ENCODE peak calls at places on chromosomes 3 and 15, in five cellular contexts. B, F, E, C and V are unnamed samples. For H3K4me1, the result is how much of the 10 kb centered on the place peaks cover.

GRCh38 chr15:61639491-61639890 is 410.4 kb upstream of the RORA start:
- DNase-seq in B (no peak), F (no peak), E (no peak), C (no peak), V (no peak)

GRCh38 chr3:196996454-196997265 is 28.0 kb upstream of the PIGZ start:
- DNase-seq in B (no peak), F (no peak), E (no peak), C (no peak), V (no peak)

GRCh38 chr15:23646165-23647000 is 1.3 kb downstream of the MAGEL2 start:
- DNase-seq in B (no peak), F (no peak), E (no peak), C (no peak), V (no peak)

GRCh38 chr3:111277226-111277625 is 205.6 kb downstream of the NECTIN3 start:
- DNase-seq in B (no peak), F (no peak), E (no peak), C (no peak), V (no peak)

GRCh38 chr3:97121386-97121785 is 307.0 kb downstream of the EPHA6 start:
- DNase-seq in B (no peak), F (no peak), E (no peak), C (no peak), V (peak)

GRCh38 chr15:68704496-68705021 is 116.1 kb downstream of the ANP32A start:
- DNase-seq in B (peak), F (no peak), E (no peak), C (peak), V (peak)

GRCh38 chr3:32373844-32374243 is 17.8 kb upstream of the CMTM7 start:
- DNase-seq in B (no peak), F (no peak), E (no peak), C (no peak), V (peak)

GRCh38 chr3:15438988-15439387 is 11.6 kb downstream of the EAF1 start:
- DNase-seq in B (no peak), F (no peak), E (no peak), C (no peak), V (no peak)

GRCh38 chr15:76286231-76286879 is 24.9 kb downstream of the ETFA start:
- DNase-seq in B (no peak), F (no peak), E (no peak), C (no peak), V (no peak)

GRCh38 chr3:16546186-16547004 is 32.9 kb upstream of the RFTN1 start:
- DNase-seq in B (no peak), F (peak), E (no peak), C (peak), V (no peak)

GRCh38 chr15:69060744-69061143 is 46.2 kb downstream of the NOX5 start:
- DNase-seq in B (no peak), F (no peak), E (no peak), C (no peak), V (no peak)

GRCh38 chr3:160134454-160134853 is 90.8 kb upstream of the C3orf80 start:
- DNase-seq in B (no peak), F (no peak), E (peak), C (no peak), V (no peak)

GRCh38 chr15:43250785-43251184 is 15.9 kb downstream of the TGM5 start:
- DNase-seq in B (no peak), F (no peak), E (no peak), C (no peak), V (no peak)

GRCh38 chr3:14360123-14360881 is 42.1 kb upstream of the SLC6A6 start:
- DNase-seq in B (no peak), F (no peak), E (no peak), C (no peak), V (no peak)

GRCh38 chr3:136734382-136735070 is 17.7 kb downstream of the STAG1 start:
- DNase-seq in B (no peak), F (no peak), E (no peak), C (no peak), V (no peak)

GRCh38 chr3:160852856-160853255 is 96.8 kb downstream of the PPM1L start:
- DNase-seq in B (no peak), F (no peak), E (no peak), C (no peak), V (no peak)

GRCh38 chr3:186012137-186012536 is 74.3 kb upstream of the TRA2B start:
- DNase-seq in B (no peak), F (no peak), E (no peak), C (no peak), V (no peak)

GRCh38 chr3:42101048-42101447 is 9.9 kb downstream of the TRAK1 start:
- DNase-seq in B (no peak), F (peak), E (peak), C (peak), V (no peak)

GRCh38 chr15:50077655-50078054 is 41.4 kb downstream of the ATP8B4 start:
- DNase-seq in B (no peak), F (no peak), E (no peak), C (no peak), V (no peak)

GRCh38 chr3:176974303-176974702 is 223.0 kb downstream of the TBL1XR1 start:
- DNase-seq in B (no peak), F (no peak), E (peak), C (no peak), V (no peak)

GRCh38 chr3:60935709-60936108 is 315.5 kb downstream of the FHIT start:
- DNase-seq in B (no peak), F (no peak), E (no peak), C (no peak), V (no peak)

GRCh38 chr3:7682822-7683229 is 818.8 kb upstream of the LMCD1 start:
- DNase-seq in B (no peak), F (no peak), E (no peak), C (peak), V (no peak)

GRCh38 chr15:40501487-40501886 is 30.7 kb downstream of the CHST14 start:
- DNase-seq in B (no peak), F (no peak), E (peak), C (no peak), V (no peak)

GRCh38 chr3:98613616-98614015 is 20.2 kb upstream of the CPOX start:
- DNase-seq in B (no peak), F (no peak), E (no peak), C (no peak), V (no peak)

GRCh38 chr3:65597225-65597951 is 441.3 kb downstream of the MAGI1 start:
- DNase-seq in B (peak), F (peak), E (no peak), C (peak), V (peak)

GRCh38 chr3:77411990-77412389 is 372.1 kb downstream of the ROBO2 start:
- DNase-seq in B (no peak), F (no peak), E (no peak), C (no peak), V (peak)

GRCh38 chr3:119619094-119619493 is 21.4 kb downstream of the PLA1A start:
- DNase-seq in B (no peak), F (no peak), E (no peak), C (no peak), V (no peak)

GRCh38 chr3:142595581-142595950 is 627 bp upstream of the PLS1 start:
- DNase-seq in B (no peak), F (no peak), E (peak), C (no peak), V (no peak)

GRCh38 chr15:90956551-90957104 is 1.9 kb downstream of the RCCD1 start:
- DNase-seq in B (peak), F (peak), E (peak), C (peak), V (peak)

GRCh38 chr3:142997330-142997729 is 4.0 kb upstream of the U2SURP start:
- DNase-seq in B (no peak), F (no peak), E (no peak), C (no peak), V (no peak)

GRCh38 chr15:62782896-62783295 is 259.7 kb upstream of the TPM1 start:
- DNase-seq in B (no peak), F (no peak), E (no peak), C (no peak), V (no peak)
- H3K4me1 ChIP-seq in B (under half), F (half or more), E (under half), C (under half), V (under half)

DNA sequence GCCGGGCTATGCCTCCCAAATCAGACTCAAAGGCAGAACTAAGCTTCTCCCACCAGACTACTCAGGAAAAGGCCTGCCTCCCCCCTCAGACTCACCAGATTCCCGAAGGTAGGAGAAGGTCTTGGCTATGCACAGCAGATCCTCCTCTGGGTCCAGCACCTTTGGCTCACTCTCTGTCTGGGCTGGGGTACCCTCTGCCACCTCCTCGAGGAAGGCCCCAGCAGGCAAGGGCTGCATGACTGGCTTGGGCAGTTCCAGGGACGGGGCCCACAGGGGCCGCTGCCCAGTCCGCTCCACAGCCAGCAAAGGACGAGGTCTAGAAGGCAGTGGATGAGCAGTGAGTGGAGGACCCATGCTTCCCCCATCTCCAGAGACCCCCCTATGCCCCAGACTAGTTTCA is 3.3 kb downstream of the CISH start:
- DNase-seq in B (no peak), F (no peak), E (no peak), C (no peak), V (no peak)
- H3K4me1 ChIP-seq in B (half or more), F (half or more), E (under half), C (half or more), V (under half)

GRCh38 chr3:195542691-195543641 is at the start of gene PPP1R2:
- DNase-seq in B (peak), F (peak), E (peak), C (peak), V (peak)

GRCh38 chr3:195544634-195545033 is 1.5 kb upstream of the PPP1R2 start:
- DNase-seq in B (no peak), F (peak), E (no peak), C (peak), V (peak)

GRCh38 chr3:195546130-195546560 is 3.0 kb upstream of the PPP1R2 start:
- DNase-seq in B (peak), F (no peak), E (peak), C (no peak), V (no peak)

GRCh38 chr3:195542261-195542660 is 864 bp downstream of the PPP1R2 start:
- DNase-seq in B (no peak), F (no peak), E (no peak), C (no peak), V (no peak)

GRCh38 chr3:195543642-195544536 is 764 bp upstream of the PPP1R2 start:
- DNase-seq in B (peak), F (peak), E (no peak), C (peak), V (peak)
- H3K4me1 ChIP-seq in B (half or more), F (half or more), E (under half), C (half or more), V (under half)

GRCh38 chr3:172515130-172515918 is 7.9 kb downstream of the TNFSF10 start:
- DNase-seq in B (no peak), F (no peak), E (no peak), C (no peak), V (no peak)

GRCh38 chr3:172514678-172515077 is 8.6 kb downstream of the TNFSF10 start:
- DNase-seq in B (no peak), F (no peak), E (no peak), C (no peak), V (no peak)

GRCh38 chr3:172513488-172513887 is 9.7 kb downstream of the TNFSF10 start:
- DNase-seq in B (no peak), F (no peak), E (no peak), C (no peak), V (no peak)

GRCh38 chr3:172512363-172512762 is 10.9 kb downstream of the TNFSF10 start:
- DNase-seq in B (peak), F (peak), E (peak), C (peak), V (no peak)

GRCh38 chr3:172511783-172512357 is 11.4 kb downstream of the TNFSF10 start:
- DNase-seq in B (no peak), F (no peak), E (no peak), C (no peak), V (no peak)
- H3K4me1 ChIP-seq in B (under half), F (half or more), E (under half), C (half or more), V (under half)

GRCh38 chr3:13333236-13333897 is 86.8 kb downstream of the NUP210 start:
- DNase-seq in B (no peak), F (no peak), E (no peak), C (no peak), V (no peak)
- H3K4me1 ChIP-seq in B (under half), F (under half), E (under half), C (under half), V (under half)

GRCh38 chr3:152295344-152295743 is 26.6 kb downstream of the MBNL1 start:
- DNase-seq in B (no peak), F (no peak), E (no peak), C (no peak), V (no peak)

GRCh38 chr3:152295834-152296233 is 27.1 kb downstream of the MBNL1 start:
- DNase-seq in B (no peak), F (no peak), E (no peak), C (no peak), V (no peak)

GRCh38 chr3:152298393-152299242 is 29.9 kb downstream of the MBNL1 start:
- DNase-seq in B (peak), F (peak), E (peak), C (peak), V (peak)

GRCh38 chr3:152296990-152297389 is 28.3 kb downstream of the MBNL1 start:
- DNase-seq in B (no peak), F (no peak), E (no peak), C (no peak), V (no peak)

DNA sequence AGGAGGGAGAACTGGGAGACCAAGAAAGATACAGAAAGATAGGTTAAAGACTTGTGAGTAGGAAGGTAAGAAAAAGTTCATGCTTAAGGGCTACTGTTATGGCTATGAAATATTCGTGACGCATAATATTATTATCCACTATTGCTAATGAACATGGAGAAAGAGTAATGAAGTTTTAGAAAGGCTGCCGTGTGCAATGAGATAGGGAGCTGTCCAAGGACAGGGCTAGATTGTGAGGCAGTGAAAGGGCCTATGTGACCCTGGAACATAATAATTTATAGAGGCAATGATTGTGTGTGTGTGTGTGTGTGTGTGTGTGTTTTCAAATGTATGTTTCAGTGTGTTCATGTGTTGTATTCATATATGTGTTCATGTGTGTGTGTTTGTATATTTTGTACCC is 27.7 kb downstream of the MBNL1 start:
- DNase-seq in B (no peak), F (no peak), E (no peak), C (no peak), V (no peak)
- H3K4me1 ChIP-seq in B (half or more), F (half or more), E (under half), C (half or more), V (under half)

GRCh38 chr15:25427861-25428260 is 11.0 kb downstream of the UBE3A start:
- DNase-seq in B (no peak), F (no peak), E (no peak), C (no peak), V (no peak)
- H3K4me1 ChIP-seq in B (half or more), F (half or more), E (under half), C (half or more), V (under half)

GRCh38 chr3:45021936-45022335 is 4.2 kb upstream of the CLEC3B start:
- DNase-seq in B (no peak), F (no peak), E (peak), C (no peak), V (no peak)
- H3K4me1 ChIP-seq in B (under half), F (under half), E (under half), C (under half), V (under half)

DNA sequence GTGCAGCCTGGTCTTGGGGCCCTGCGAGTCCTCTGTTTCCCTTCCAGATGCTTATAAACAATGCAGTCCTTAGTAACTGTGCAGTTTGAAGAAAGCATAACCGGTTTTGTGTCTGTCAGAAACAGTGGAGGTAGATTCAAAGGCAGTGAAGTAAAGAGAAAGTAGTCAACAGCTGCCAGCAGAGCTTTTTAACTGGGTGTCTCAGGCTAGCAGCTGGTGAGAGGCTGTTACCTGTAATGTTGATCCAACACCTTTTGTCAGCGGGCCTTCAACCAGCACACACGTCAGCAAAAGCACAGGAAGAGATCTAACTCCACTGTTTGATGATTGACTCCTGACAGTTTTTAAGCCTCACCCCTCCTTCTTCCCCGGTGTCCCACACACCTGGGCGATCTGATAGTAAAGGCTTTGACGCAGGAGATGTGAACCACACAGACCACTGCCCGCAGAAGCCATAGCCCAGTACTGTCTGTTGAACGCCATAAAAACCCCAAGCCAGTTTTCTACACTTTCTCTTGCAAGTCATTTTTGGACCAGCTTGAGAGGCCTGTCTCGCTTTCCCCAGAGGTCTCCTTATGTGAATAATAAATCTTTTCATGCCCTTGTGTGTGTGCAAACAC is 178.0 kb downstream of the FMN1 start:
- DNase-seq in B (no peak), F (no peak), E (no peak), C (no peak), V (no peak)
- H3K4me1 ChIP-seq in B (under half), F (under half), E (under half), C (under half), V (under half)